ENCODE peak calls at places on chromosomes 3 and 15, in five cellular contexts. F is body of pancreas; A is psoas muscle; I is GM23248; Y is CD8-positive, alpha-beta memory T cell. J is an unnamed sample. For H3K36me3, the result is how much of the 10 kb centered on the place peaks cover.

GRCh38 chr3:194598771-194599557 is 34.3 kb downstream of the TMEM44 start:
- DNase-seq in A (peak), F (no peak), I (peak), Y (no peak), J (no peak)

GRCh38 chr15:49678655-49679054 is 57.8 kb downstream of the DTWD1 start:
- DNase-seq in Y (no peak), I (no peak), F (no peak), A (no peak), J (no peak)

GRCh38 chr15:50996641-50997040 is 88.2 kb downstream of the AP4E1 start:
- DNase-seq in F (no peak), I (peak), Y (no peak), A (no peak), J (no peak)

GRCh38 chr3:47128110-47128509 is 35.8 kb downstream of the SETD2 start:
- DNase-seq in Y (no peak), I (no peak), A (no peak), F (no peak), J (no peak)

GRCh38 chr3:28301607-28302158 is 46.8 kb upstream of the ZCWPW2 start:
- DNase-seq in I (no peak), F (no peak), A (no peak), Y (no peak), J (no peak)

GRCh38 chr3:125916376-125916978 is 52.5 kb upstream of the ROPN1B start:
- DNase-seq in A (no peak), Y (peak), F (no peak), I (peak), J (peak)

GRCh38 chr3:156675744-156676466 is 1.5 kb downstream of the TIPARP start:
- DNase-seq in Y (peak), F (peak), I (peak), A (peak), J (no peak)

GRCh38 chr15:48759921-48760320 is 50.9 kb downstream of the CEP152 start:
- DNase-seq in A (no peak), Y (no peak), I (no peak), F (no peak), J (no peak)

GRCh38 chr15:42696626-42697025 is 40.3 kb downstream of the CDAN1 start:
- DNase-seq in F (no peak), I (no peak), Y (no peak), A (no peak), J (no peak)
- H3K36me3 ChIP-seq in F (under half), I (under half), Y (under half), A (under half), J (under half)

DNA sequence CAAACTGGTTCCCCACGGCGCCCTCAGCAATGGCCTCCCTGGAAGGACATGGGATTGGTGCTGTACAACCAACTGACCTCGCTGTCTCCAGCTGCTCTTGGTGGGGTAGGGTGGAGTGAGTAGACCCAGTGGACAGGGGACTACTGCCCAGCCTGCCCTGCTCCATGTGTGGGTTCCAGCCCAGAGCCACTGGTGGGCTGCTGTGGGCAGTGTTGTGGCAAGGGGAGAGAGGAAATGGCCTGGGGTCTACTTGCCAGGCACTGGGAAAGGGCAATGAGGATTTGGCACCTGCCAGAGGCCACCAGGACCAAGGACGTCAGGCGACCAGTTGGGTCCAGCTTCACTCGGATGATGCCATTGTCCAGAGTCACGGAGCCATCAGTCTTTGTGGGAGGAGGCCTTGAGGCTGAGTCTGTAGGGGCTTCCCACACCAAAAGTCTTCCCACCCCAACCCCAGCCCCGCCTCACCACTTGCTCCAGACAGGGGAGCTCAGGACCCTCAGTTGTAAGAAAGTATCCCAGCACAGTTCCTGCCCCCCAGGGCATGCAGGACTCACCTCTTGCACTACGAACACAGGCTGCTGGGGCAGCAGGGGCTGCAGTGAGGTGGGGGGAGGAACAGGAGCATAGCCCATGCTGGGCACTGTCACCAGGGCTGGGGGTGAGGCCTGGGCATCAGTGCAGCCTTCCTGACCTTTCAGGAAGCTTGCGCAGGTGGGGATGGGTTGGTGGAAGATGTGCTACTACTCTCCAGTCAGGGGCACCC is 9.5 kb downstream of the MAN2C1 start:
- DNase-seq in F (no peak), I (no peak), Y (no peak), A (no peak), J (no peak)
- H3K36me3 ChIP-seq in F (under half), I (under half), Y (under half), A (under half), J (under half)

GRCh38 chr15:72205896-72206676 is 8.5 kb upstream of the GRAMD2A start:
- DNase-seq in I (no peak), F (no peak), Y (no peak), A (no peak), J (no peak)
- H3K36me3 ChIP-seq in I (half or more), F (half or more), Y (half or more), A (under half), J (under half)

GRCh38 chr3:20173844-20174410 is 12.1 kb downstream of the SGO1 start:
- DNase-seq in I (no peak), Y (no peak), F (no peak), A (no peak), J (no peak)
- H3K36me3 ChIP-seq in I (under half), Y (under half), F (under half), A (under half), J (under half)

GRCh38 chr3:101591071-101591470 is 17.1 kb downstream of the PCNP start:
- DNase-seq in F (no peak), A (no peak), Y (no peak), I (no peak), J (peak)
- H3K36me3 ChIP-seq in F (under half), A (under half), Y (under half), I (half or more), J (under half)

GRCh38 chr3:65028024-65028423 is 340.2 kb upstream of the ADAMTS9 start:
- DNase-seq in Y (no peak), F (no peak), A (no peak), I (no peak), J (no peak)

GRCh38 chr3:65026151-65026550 is 338.4 kb upstream of the ADAMTS9 start:
- DNase-seq in A (no peak), Y (no peak), F (no peak), I (no peak), J (no peak)

GRCh38 chr3:65020780-65021179 is 333.0 kb upstream of the ADAMTS9 start:
- DNase-seq in F (no peak), I (no peak), A (no peak), Y (no peak), J (no peak)

GRCh38 chr3:65027335-65027734 is 339.5 kb upstream of the ADAMTS9 start:
- DNase-seq in Y (no peak), I (no peak), F (no peak), A (no peak), J (no peak)

DNA sequence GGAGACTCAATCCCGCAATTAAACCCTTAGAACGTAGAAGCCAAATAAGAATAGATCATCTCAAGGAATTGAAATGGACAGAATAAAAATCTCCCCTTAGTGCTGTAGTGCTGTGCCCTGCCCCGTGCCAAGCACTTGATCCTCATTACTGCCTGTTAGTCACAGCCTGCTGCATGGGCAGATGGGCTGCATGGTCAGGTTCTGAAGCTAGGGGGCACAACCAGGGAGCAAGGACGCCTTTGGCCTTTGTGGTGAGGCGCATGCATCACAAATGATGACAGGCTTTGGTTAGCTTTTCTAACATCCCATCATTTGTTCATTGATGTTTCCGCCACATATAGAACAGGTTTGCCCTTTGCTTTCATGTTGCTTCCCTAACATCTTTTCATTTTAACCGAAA is 336.3 kb upstream of the ADAMTS9 start:
- DNase-seq in F (no peak), A (no peak), I (no peak), Y (no peak), J (no peak)
- H3K36me3 ChIP-seq in F (under half), A (under half), I (under half), Y (under half), J (under half)

GRCh38 chr3:128355549-128355930 is 111.2 kb downstream of the DNAJB8 start:
- DNase-seq in Y (no peak), I (no peak), F (no peak), A (no peak), J (no peak)
- H3K36me3 ChIP-seq in Y (under half), I (under half), F (under half), A (under half), J (under half)

DNA sequence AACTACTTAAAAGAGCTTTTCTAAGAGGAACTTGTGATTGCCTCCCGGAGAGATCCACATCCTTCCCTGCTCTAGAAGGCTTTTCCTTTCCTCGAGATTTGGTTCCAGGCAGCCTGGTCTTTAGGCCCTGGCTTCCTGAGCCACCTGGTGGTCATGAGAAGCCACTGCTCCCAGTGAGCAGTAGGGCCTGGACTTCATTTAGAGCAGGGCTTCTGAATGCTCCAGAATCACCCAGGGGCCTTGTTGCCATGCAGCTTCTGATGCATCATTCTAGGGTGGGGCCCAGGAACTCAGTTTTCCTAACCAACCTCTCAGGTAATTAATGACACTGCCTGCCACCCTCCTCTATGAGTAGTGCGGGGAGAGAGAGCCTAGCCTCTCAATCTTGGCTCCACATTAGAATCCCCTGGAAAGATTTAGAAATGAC is 29.6 kb downstream of the PSMD6 start:
- DNase-seq in I (peak), F (peak), Y (peak), A (peak), J (peak)
- H3K36me3 ChIP-seq in I (half or more), F (under half), Y (half or more), A (under half), J (half or more)

GRCh38 chr3:48413086-48413485 is 16.8 kb downstream of the PLXNB1 start:
- DNase-seq in Y (no peak), I (no peak), A (peak), F (peak), J (no peak)
- H3K36me3 ChIP-seq in Y (under half), I (under half), A (under half), F (under half), J (under half)